ENCODE peak calls at places on chromosomes 1 and 21, in nine cellular contexts. One of them, this sample, is unnamed.

GRCh38 chr21:42479582-42479981 is 16.4 kb downstream of the RSPH1 start:
- DNase-seq in AG09319: no peak
- DNase-seq in fibroblast of pulmonary artery: no peak
- DNase-seq in CD4-positive, alpha-beta T cell: no peak
- DNase-seq in glutamatergic neuron: no peak
- DNase-seq in endothelial cell: no peak
- DNase-seq in WTC11: no peak
- DNase-seq in left ventricle myocardium inferior: no peak
- DNase-seq in PC-3: no peak
- DNase-seq in this sample: no peak

GRCh38 chr1:16922466-16922865 is 735 bp downstream of the CROCC start:
- DNase-seq in AG09319: no peak
- DNase-seq in fibroblast of pulmonary artery: no peak
- DNase-seq in CD4-positive, alpha-beta T cell: no peak
- DNase-seq in glutamatergic neuron: no peak
- DNase-seq in endothelial cell: no peak
- DNase-seq in WTC11: no peak
- DNase-seq in left ventricle myocardium inferior: no peak
- DNase-seq in PC-3: no peak
- DNase-seq in this sample: no peak

GRCh38 chr1:88029899-88030298 is 654.2 kb upstream of the PKN2 start:
- DNase-seq in AG09319: no peak
- DNase-seq in fibroblast of pulmonary artery: no peak
- DNase-seq in CD4-positive, alpha-beta T cell: no peak
- DNase-seq in glutamatergic neuron: no peak
- DNase-seq in endothelial cell: no peak
- DNase-seq in WTC11: no peak
- DNase-seq in left ventricle myocardium inferior: no peak
- DNase-seq in PC-3: no peak
- DNase-seq in this sample: no peak

GRCh38 chr1:208374391-208374941 is 130.3 kb upstream of the PLXNA2 start:
- DNase-seq in AG09319: no peak
- DNase-seq in fibroblast of pulmonary artery: no peak
- DNase-seq in CD4-positive, alpha-beta T cell: no peak
- DNase-seq in glutamatergic neuron: no peak
- DNase-seq in endothelial cell: no peak
- DNase-seq in WTC11: no peak
- DNase-seq in left ventricle myocardium inferior: no peak
- DNase-seq in PC-3: no peak
- DNase-seq in this sample: no peak

GRCh38 chr1:10682114-10682445 is 114.4 kb downstream of the CASZ1 start:
- DNase-seq in AG09319: no peak
- DNase-seq in fibroblast of pulmonary artery: no peak
- DNase-seq in CD4-positive, alpha-beta T cell: no peak
- DNase-seq in glutamatergic neuron: no peak
- DNase-seq in endothelial cell: no peak
- DNase-seq in WTC11: no peak
- DNase-seq in left ventricle myocardium inferior: no peak
- DNase-seq in PC-3: no peak
- DNase-seq in this sample: no peak

GRCh38 chr1:218426343-218426657 is 81.2 kb downstream of the TGFB2 start:
- DNase-seq in AG09319: no peak
- DNase-seq in fibroblast of pulmonary artery: peak
- DNase-seq in CD4-positive, alpha-beta T cell: no peak
- DNase-seq in glutamatergic neuron: no peak
- DNase-seq in endothelial cell: no peak
- DNase-seq in WTC11: no peak
- DNase-seq in left ventricle myocardium inferior: no peak
- DNase-seq in PC-3: peak
- DNase-seq in this sample: no peak

GRCh38 chr1:201013031-201013485 is 10.5 kb downstream of the KIF21B start:
- DNase-seq in AG09319: no peak
- DNase-seq in fibroblast of pulmonary artery: no peak
- DNase-seq in CD4-positive, alpha-beta T cell: no peak
- DNase-seq in glutamatergic neuron: no peak
- DNase-seq in endothelial cell: no peak
- DNase-seq in WTC11: no peak
- DNase-seq in left ventricle myocardium inferior: no peak
- DNase-seq in PC-3: peak
- DNase-seq in this sample: no peak

GRCh38 chr1:72282271-72282656 is at the start of gene NEGR1:
- DNase-seq in AG09319: no peak
- DNase-seq in fibroblast of pulmonary artery: peak
- DNase-seq in CD4-positive, alpha-beta T cell: no peak
- DNase-seq in glutamatergic neuron: peak
- DNase-seq in endothelial cell: peak
- DNase-seq in WTC11: peak
- DNase-seq in left ventricle myocardium inferior: peak
- DNase-seq in PC-3: peak
- DNase-seq in this sample: no peak

GRCh38 chr1:66642992-66643391 is 109.0 kb downstream of the SGIP1 start:
- DNase-seq in AG09319: no peak
- DNase-seq in fibroblast of pulmonary artery: no peak
- DNase-seq in CD4-positive, alpha-beta T cell: no peak
- DNase-seq in glutamatergic neuron: no peak
- DNase-seq in endothelial cell: no peak
- DNase-seq in WTC11: no peak
- DNase-seq in left ventricle myocardium inferior: no peak
- DNase-seq in PC-3: no peak
- DNase-seq in this sample: no peak

GRCh38 chr1:8259498-8260290 is 58.2 kb upstream of the SLC45A1 start:
- DNase-seq in AG09319: no peak
- DNase-seq in fibroblast of pulmonary artery: peak
- DNase-seq in CD4-positive, alpha-beta T cell: no peak
- DNase-seq in glutamatergic neuron: no peak
- DNase-seq in endothelial cell: no peak
- DNase-seq in WTC11: no peak
- DNase-seq in left ventricle myocardium inferior: no peak
- DNase-seq in PC-3: peak
- DNase-seq in this sample: no peak

GRCh38 chr1:172630060-172630818 is 28.7 kb upstream of the FASLG start:
- DNase-seq in AG09319: no peak
- DNase-seq in fibroblast of pulmonary artery: peak
- DNase-seq in CD4-positive, alpha-beta T cell: no peak
- DNase-seq in glutamatergic neuron: no peak
- DNase-seq in endothelial cell: no peak
- DNase-seq in WTC11: no peak
- DNase-seq in left ventricle myocardium inferior: no peak
- DNase-seq in PC-3: peak
- DNase-seq in this sample: no peak

GRCh38 chr1:150507912-150508864 is at the start of gene ECM1:
- DNase-seq in AG09319: no peak
- DNase-seq in fibroblast of pulmonary artery: peak
- DNase-seq in CD4-positive, alpha-beta T cell: no peak
- DNase-seq in glutamatergic neuron: no peak
- DNase-seq in endothelial cell: no peak
- DNase-seq in WTC11: no peak
- DNase-seq in left ventricle myocardium inferior: peak
- DNase-seq in PC-3: peak
- DNase-seq in this sample: no peak

GRCh38 chr1:26984291-26984690 is 9.2 kb upstream of the TRNP1 start:
- DNase-seq in AG09319: no peak
- DNase-seq in fibroblast of pulmonary artery: no peak
- DNase-seq in CD4-positive, alpha-beta T cell: no peak
- DNase-seq in glutamatergic neuron: no peak
- DNase-seq in endothelial cell: no peak
- DNase-seq in WTC11: no peak
- DNase-seq in left ventricle myocardium inferior: no peak
- DNase-seq in PC-3: no peak
- DNase-seq in this sample: no peak

GRCh38 chr1:26981146-26981846 is 12.2 kb upstream of the TRNP1 start:
- DNase-seq in AG09319: no peak
- DNase-seq in fibroblast of pulmonary artery: no peak
- DNase-seq in CD4-positive, alpha-beta T cell: no peak
- DNase-seq in glutamatergic neuron: no peak
- DNase-seq in endothelial cell: no peak
- DNase-seq in WTC11: no peak
- DNase-seq in left ventricle myocardium inferior: no peak
- DNase-seq in PC-3: no peak
- DNase-seq in this sample: no peak

GRCh38 chr1:26991310-26992116 is 2.0 kb upstream of the TRNP1 start:
- DNase-seq in AG09319: no peak
- DNase-seq in fibroblast of pulmonary artery: no peak
- DNase-seq in CD4-positive, alpha-beta T cell: no peak
- DNase-seq in glutamatergic neuron: no peak
- DNase-seq in endothelial cell: no peak
- DNase-seq in WTC11: no peak
- DNase-seq in left ventricle myocardium inferior: no peak
- DNase-seq in PC-3: peak
- DNase-seq in this sample: peak

GRCh38 chr1:26983863-26984262 is 9.6 kb upstream of the TRNP1 start:
- DNase-seq in AG09319: no peak
- DNase-seq in fibroblast of pulmonary artery: no peak
- DNase-seq in CD4-positive, alpha-beta T cell: no peak
- DNase-seq in glutamatergic neuron: no peak
- DNase-seq in endothelial cell: no peak
- DNase-seq in WTC11: no peak
- DNase-seq in left ventricle myocardium inferior: no peak
- DNase-seq in PC-3: no peak
- DNase-seq in this sample: no peak

GRCh38 chr1:26986658-26987057 is 6.8 kb upstream of the TRNP1 start:
- DNase-seq in AG09319: no peak
- DNase-seq in fibroblast of pulmonary artery: no peak
- DNase-seq in CD4-positive, alpha-beta T cell: no peak
- DNase-seq in glutamatergic neuron: no peak
- DNase-seq in endothelial cell: no peak
- DNase-seq in WTC11: no peak
- DNase-seq in left ventricle myocardium inferior: no peak
- DNase-seq in PC-3: peak
- DNase-seq in this sample: no peak
- TF ChIP-seq CTCF in AG09319: no peak
- TF ChIP-seq CTCF in fibroblast of pulmonary artery: no peak
- TF ChIP-seq CTCF in CD4-positive, alpha-beta T cell: no peak
- TF ChIP-seq CTCF in glutamatergic neuron: no peak
- TF ChIP-seq CTCF in endothelial cell: no peak
- TF ChIP-seq CTCF in WTC11: no peak
- TF ChIP-seq CTCF in left ventricle myocardium inferior: no peak
- TF ChIP-seq CTCF in PC-3: no peak
- TF ChIP-seq CTCF in this sample: no peak

DNA sequence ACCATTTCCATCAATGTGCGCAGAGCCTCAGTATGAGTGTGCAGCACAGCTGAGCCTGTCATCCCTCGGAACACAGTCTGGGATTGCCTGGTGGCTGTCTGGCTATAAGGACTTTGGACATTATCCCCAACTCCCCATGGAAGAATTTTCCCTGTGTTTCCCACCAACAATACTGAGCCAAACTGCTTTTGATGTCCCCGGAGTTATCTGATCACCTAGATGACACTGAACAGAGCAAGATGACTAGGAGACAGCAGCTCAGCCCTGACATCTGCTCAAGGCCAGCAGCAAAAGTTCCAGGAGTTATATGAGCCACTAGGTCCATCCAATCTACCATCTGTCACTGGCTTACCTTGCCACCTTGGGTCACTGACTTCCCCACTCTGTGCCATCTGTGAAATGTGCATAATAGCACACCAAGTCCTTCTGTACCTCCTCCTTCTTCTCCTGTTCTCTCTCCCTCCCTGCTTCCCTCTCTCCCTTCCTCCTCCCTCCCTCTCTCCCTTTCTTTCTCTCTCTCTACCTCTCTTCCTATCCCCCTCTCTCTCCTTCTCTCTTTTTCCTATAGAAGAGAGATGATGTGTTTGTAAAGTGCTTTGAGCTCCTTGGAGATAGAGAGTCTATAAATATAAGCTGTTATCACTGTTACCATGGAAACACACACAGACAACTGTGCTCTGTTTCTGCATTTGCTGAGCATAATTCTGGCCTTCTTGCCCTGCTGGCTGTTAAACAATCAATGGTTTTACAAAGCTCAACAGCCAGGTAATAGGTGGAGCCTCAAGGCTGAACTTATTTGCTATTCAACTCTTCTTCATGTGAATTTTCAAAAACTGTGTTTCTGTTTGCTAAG is 19.7 kb upstream of the ATP1B1 start:
- DNase-seq in AG09319: no peak
- DNase-seq in fibroblast of pulmonary artery: peak
- DNase-seq in CD4-positive, alpha-beta T cell: no peak
- DNase-seq in glutamatergic neuron: no peak
- DNase-seq in endothelial cell: no peak
- DNase-seq in WTC11: no peak
- DNase-seq in left ventricle myocardium inferior: no peak
- DNase-seq in PC-3: no peak
- DNase-seq in this sample: peak
- TF ChIP-seq CTCF in AG09319: no peak
- TF ChIP-seq CTCF in fibroblast of pulmonary artery: no peak
- TF ChIP-seq CTCF in CD4-positive, alpha-beta T cell: no peak
- TF ChIP-seq CTCF in glutamatergic neuron: no peak
- TF ChIP-seq CTCF in endothelial cell: no peak
- TF ChIP-seq CTCF in WTC11: no peak
- TF ChIP-seq CTCF in left ventricle myocardium inferior: no peak
- TF ChIP-seq CTCF in PC-3: no peak
- TF ChIP-seq CTCF in this sample: no peak

GRCh38 chr1:154329152-154329521 is 3.8 kb downstream of the ATP8B2 start:
- DNase-seq in AG09319: no peak
- DNase-seq in fibroblast of pulmonary artery: no peak
- DNase-seq in CD4-positive, alpha-beta T cell: no peak
- DNase-seq in glutamatergic neuron: peak
- DNase-seq in endothelial cell: peak
- DNase-seq in WTC11: peak
- DNase-seq in left ventricle myocardium inferior: no peak
- DNase-seq in PC-3: no peak
- DNase-seq in this sample: no peak
- TF ChIP-seq CTCF in AG09319: peak
- TF ChIP-seq CTCF in fibroblast of pulmonary artery: no peak
- TF ChIP-seq CTCF in CD4-positive, alpha-beta T cell: no peak
- TF ChIP-seq CTCF in glutamatergic neuron: no peak
- TF ChIP-seq CTCF in endothelial cell: no peak
- TF ChIP-seq CTCF in WTC11: no peak
- TF ChIP-seq CTCF in left ventricle myocardium inferior: no peak
- TF ChIP-seq CTCF in PC-3: peak
- TF ChIP-seq CTCF in this sample: no peak

DNA sequence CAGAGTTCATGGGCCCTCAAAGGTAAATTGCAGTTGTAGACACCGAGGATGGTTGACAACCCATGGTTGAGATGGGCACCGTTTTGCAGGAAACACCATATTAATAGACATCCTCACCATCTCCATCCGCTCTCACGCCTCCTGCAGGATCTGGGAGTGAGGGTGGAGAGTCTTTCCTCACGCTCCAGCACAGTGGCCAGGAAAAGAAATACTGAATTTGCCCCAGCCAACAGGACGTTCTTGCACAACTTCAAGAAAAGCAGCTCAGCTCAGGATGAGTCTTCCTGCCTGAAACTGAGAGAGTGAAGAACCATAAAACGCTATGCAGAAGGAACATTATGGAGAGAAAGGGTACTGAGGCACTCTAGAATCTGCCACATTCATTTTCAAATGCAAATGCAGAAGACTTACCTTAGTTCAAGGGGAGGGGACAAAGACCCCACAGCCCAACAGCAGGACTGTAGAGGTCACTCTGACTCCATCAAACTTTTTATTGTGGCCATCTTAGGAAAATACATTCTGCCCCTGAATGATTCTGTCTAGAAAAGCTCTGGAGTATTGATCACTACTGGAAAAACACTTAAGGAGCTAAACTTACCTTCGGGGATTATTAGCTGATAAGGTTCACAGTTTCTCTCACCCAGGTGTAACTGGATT is 9.3 kb downstream of the SLAMF8 start:
- DNase-seq in AG09319: no peak
- DNase-seq in fibroblast of pulmonary artery: peak
- DNase-seq in CD4-positive, alpha-beta T cell: no peak
- DNase-seq in glutamatergic neuron: no peak
- DNase-seq in endothelial cell: no peak
- DNase-seq in WTC11: no peak
- DNase-seq in left ventricle myocardium inferior: no peak
- DNase-seq in PC-3: no peak
- DNase-seq in this sample: no peak
- TF ChIP-seq CTCF in AG09319: no peak
- TF ChIP-seq CTCF in fibroblast of pulmonary artery: peak
- TF ChIP-seq CTCF in CD4-positive, alpha-beta T cell: no peak
- TF ChIP-seq CTCF in glutamatergic neuron: no peak
- TF ChIP-seq CTCF in endothelial cell: no peak
- TF ChIP-seq CTCF in WTC11: no peak
- TF ChIP-seq CTCF in left ventricle myocardium inferior: peak
- TF ChIP-seq CTCF in PC-3: peak
- TF ChIP-seq CTCF in this sample: no peak

GRCh38 chr1:101039245-101039644 is 13.7 kb upstream of the DPH5 start:
- DNase-seq in AG09319: no peak
- DNase-seq in fibroblast of pulmonary artery: no peak
- DNase-seq in CD4-positive, alpha-beta T cell: no peak
- DNase-seq in glutamatergic neuron: no peak
- DNase-seq in endothelial cell: no peak
- DNase-seq in WTC11: no peak
- DNase-seq in left ventricle myocardium inferior: no peak
- DNase-seq in PC-3: no peak
- DNase-seq in this sample: no peak
- TF ChIP-seq CTCF in AG09319: no peak
- TF ChIP-seq CTCF in fibroblast of pulmonary artery: no peak
- TF ChIP-seq CTCF in CD4-positive, alpha-beta T cell: no peak
- TF ChIP-seq CTCF in glutamatergic neuron: no peak
- TF ChIP-seq CTCF in endothelial cell: no peak
- TF ChIP-seq CTCF in WTC11: no peak
- TF ChIP-seq CTCF in left ventricle myocardium inferior: no peak
- TF ChIP-seq CTCF in PC-3: no peak
- TF ChIP-seq CTCF in this sample: no peak

This sample was measured in GM13976.